ENCODE peak calls at places on chromosome 1, in four cellular contexts. W, E, I and H are unnamed samples.

GRCh38 chr1:34328281-34328680 is 151.6 kb downstream of the C1orf94 start:
- DNase-seq in I (no peak), E (no peak), W (no peak), H (no peak)

GRCh38 chr1:48665743-48666142 is 110.9 kb downstream of the BEND5 start:
- DNase-seq in W (no peak), I (no peak), E (no peak), H (no peak)

GRCh38 chr1:58893257-58893869 is 109.5 kb upstream of the JUN start:
- DNase-seq in W (no peak), E (no peak), I (no peak), H (no peak)

GRCh38 chr1:182259229-182259872 is 132.2 kb downstream of the GLUL start:
- DNase-seq in E (peak), W (no peak), I (peak), H (peak)

GRCh38 chr1:210072129-210072528 is 134.1 kb downstream of the SYT14 start:
- DNase-seq in W (no peak), I (no peak), E (no peak), H (no peak)

GRCh38 chr1:10299174-10299573 is 88.8 kb downstream of the KIF1B start:
- DNase-seq in I (no peak), W (no peak), E (no peak), H (no peak)

GRCh38 chr1:26608895-26609294 is 79.3 kb downstream of the RPS6KA1 start:
- DNase-seq in I (no peak), E (no peak), W (no peak), H (no peak)

GRCh38 chr1:203422656-203423055 is 53.0 kb upstream of the PRELP start:
- DNase-seq in E (no peak), W (no peak), I (no peak), H (no peak)

GRCh38 chr1:941027-941587 is 17.4 kb downstream of the SAMD11 start:
- DNase-seq in E (no peak), W (no peak), I (no peak), H (no peak)